ENCODE peak calls at places on chromosomes 7 and 10, in ten cellular contexts. F is thoracic aorta, U is heart right ventricle, P is psoas muscle, R is astrocyte, Y is SJSA1, E is gastrocnemius medialis, I is GM12878, C is neuronal stem cell, H is GM23248. A is an unnamed sample.

GRCh38 chr7:32588657-32589056 is 93.4 kb downstream of the AVL9 start:
- DNase-seq in F (no peak), U (no peak), P (no peak), R (peak; percentile 84), Y (peak; percentile 78), E (no peak), I (no peak), C (no peak), H (peak; percentile 81), A (peak; percentile 70)

GRCh38 chr10:80739963-80740715 is 202.4 kb downstream of the SH2D4B start:
- DNase-seq in F (no peak), U (no peak), P (no peak), R (no peak), Y (no peak), E (no peak), I (no peak), C (no peak), H (no peak), A (no peak)

GRCh38 chr10:6065406-6065805 is 3.2 kb upstream of the IL2RA start:
- DNase-seq in F (no peak), U (no peak), P (no peak), R (no peak), Y (no peak), E (no peak), I (no peak), C (no peak), H (no peak), A (no peak)

GRCh38 chr7:130371059-130371458 is 9.2 kb upstream of the CPA1 start:
- DNase-seq in F (no peak), U (no peak), P (peak; percentile 82), R (no peak), Y (no peak), E (no peak), I (no peak), C (no peak), H (peak; percentile 76), A (peak; percentile 45)

GRCh38 chr10:132249232-132249724 is 58.5 kb downstream of the STK32C start:
- DNase-seq in F (no peak), U (no peak), P (no peak), R (no peak), Y (no peak), E (no peak), I (no peak), C (no peak), H (no peak), A (no peak)

GRCh38 chr10:84293574-84294016 is 34.8 kb upstream of the CCSER2 start:
- DNase-seq in F (no peak), U (no peak), P (no peak), R (no peak), Y (no peak), E (no peak), I (no peak), C (no peak), H (no peak), A (no peak)

GRCh38 chr7:30173058-30173897 is 38.5 kb downstream of the MTURN start:
- DNase-seq in F (peak; percentile 43), U (peak; percentile 75), P (peak; percentile 84), R (peak; percentile 81), Y (peak; percentile 95), E (peak; percentile 83), I (no peak), C (no peak), H (peak; percentile 98), A (no peak)

GRCh38 chr10:79047875-79048638 is 20.7 kb upstream of the ZMIZ1 start:
- DNase-seq in F (no peak), U (no peak), P (peak; percentile 25), R (no peak), Y (no peak), E (no peak), I (no peak), C (no peak), H (no peak), A (peak; percentile 60)

GRCh38 chr10:104580774-104581675 is 60.1 kb upstream of the SORCS3 start:
- DNase-seq in F (peak; percentile 25), U (peak; percentile 70), P (peak; percentile 47), R (peak; percentile 25), Y (peak; percentile 69), E (peak; percentile 6), I (peak; percentile 1), C (peak; percentile 72), H (peak; percentile 83), A (peak; percentile 82)

GRCh38 chr7:149255174-149255573 is 6.8 kb upstream of the ZNF783 start:
- DNase-seq in F (no peak), U (no peak), P (no peak), R (no peak), Y (no peak), E (no peak), I (no peak), C (no peak), H (no peak), A (peak; percentile 11)

GRCh38 chr7:149256568-149256967 is 5.4 kb upstream of the ZNF783 start:
- DNase-seq in F (no peak), U (no peak), P (no peak), R (no peak), Y (no peak), E (no peak), I (no peak), C (no peak), H (no peak), A (no peak)

GRCh38 chr7:149252378-149252777 is 9.6 kb upstream of the ZNF783 start:
- DNase-seq in F (no peak), U (no peak), P (no peak), R (no peak), Y (no peak), E (no peak), I (no peak), C (no peak), H (no peak), A (no peak)

GRCh38 chr7:149254181-149254858 is 7.7 kb upstream of the ZNF783 start:
- DNase-seq in F (no peak), U (no peak), P (no peak), R (no peak), Y (no peak), E (peak; percentile 35), I (no peak), C (no peak), H (no peak), A (no peak)

GRCh38 chr7:149253665-149254064 is 8.3 kb upstream of the ZNF783 start:
- DNase-seq in F (no peak), U (no peak), P (no peak), R (no peak), Y (no peak), E (no peak), I (no peak), C (no peak), H (no peak), A (no peak)
- H3K36me3 ChIP-seq in F (peaks cover 36% of the 10 kb centered on the region), U (peaks cover 74% of the 10 kb centered on the region), P (peaks cover 68% of the 10 kb centered on the region), R (peaks cover 30% of the 10 kb centered on the region), Y (peaks cover 36% of the 10 kb centered on the region), E (no peaks in the 10 kb centered on the region), I (peaks cover 16% of the 10 kb centered on the region), C (peaks cover 75% of the 10 kb centered on the region), H (peaks cover 28% of the 10 kb centered on the region), A (no peaks in the 10 kb centered on the region)

GRCh38 chr10:44960482-44961230 is 1.1 kb downstream of the RASSF4 start:
- DNase-seq in F (no peak), U (peak; percentile 18), P (no peak), R (no peak), Y (peak; percentile 17), E (no peak), I (no peak), C (no peak), H (no peak), A (peak; percentile 22)
- H3K4me3 ChIP-seq in F (peak overlapping the region; percentile 79), U (peak overlapping the region; percentile 74), P (peak overlapping the region; percentile 93), R (peak overlapping the region; percentile 63), Y (peak overlapping the region; percentile 80), E (peak overlapping the region; percentile 89), I (peak overlapping the region; percentile 78), C (no peak overlapping the region), H (no peak overlapping the region), A (no peak overlapping the region)

GRCh38 chr7:44134943-44135628 is 6.0 kb downstream of the MYL7 start:
- DNase-seq in F (no peak), U (no peak), P (no peak), R (no peak), Y (no peak), E (no peak), I (no peak), C (no peak), H (no peak), A (no peak)
- H3K27ac ChIP-seq in F (no peak overlapping the region), U (peak overlapping the region; percentile 68), P (no peak overlapping the region), R (no peak overlapping the region), Y (no peak overlapping the region), E (no peak overlapping the region), I (no peak overlapping the region), C (no peak overlapping the region), H (no peak overlapping the region), A (no peak overlapping the region)

GRCh38 chr10:44387853-44388251 is 3.0 kb upstream of the CXCL12 start:
- DNase-seq in F (no peak), U (no peak), P (no peak), R (no peak), Y (no peak), E (no peak), I (no peak), C (no peak), H (no peak), A (no peak)

GRCh38 chr10:44390585-44391072 is 5.7 kb upstream of the CXCL12 start:
- DNase-seq in F (no peak), U (no peak), P (no peak), R (no peak), Y (no peak), E (no peak), I (no peak), C (no peak), H (peak; percentile 27), A (no peak)

GRCh38 chr10:44389556-44389955 is 4.7 kb upstream of the CXCL12 start:
- DNase-seq in F (no peak), U (no peak), P (no peak), R (no peak), Y (no peak), E (no peak), I (no peak), C (no peak), H (no peak), A (no peak)

GRCh38 chr10:44389150-44389549 is 4.3 kb upstream of the CXCL12 start:
- DNase-seq in F (no peak), U (peak; percentile 72), P (peak; percentile 27), R (no peak), Y (no peak), E (no peak), I (no peak), C (no peak), H (no peak), A (peak; percentile 71)

GRCh38 chr10:44388641-44389040 is 3.7 kb upstream of the CXCL12 start:
- DNase-seq in F (no peak), U (no peak), P (no peak), R (no peak), Y (no peak), E (no peak), I (no peak), C (no peak), H (no peak), A (no peak)
- H3K36me3 ChIP-seq in F (no peaks in the 10 kb centered on the region), U (no peaks in the 10 kb centered on the region), P (no peaks in the 10 kb centered on the region), R (no peaks in the 10 kb centered on the region), Y (no peaks in the 10 kb centered on the region), E (no peaks in the 10 kb centered on the region), I (no peaks in the 10 kb centered on the region), C (no peaks in the 10 kb centered on the region), H (no peaks in the 10 kb centered on the region), A (no peaks in the 10 kb centered on the region)

GRCh38 chr7:2510909-2511768 is 8.4 kb upstream of the LFNG start:
- DNase-seq in F (no peak), U (no peak), P (peak; percentile 51), R (no peak), Y (no peak), E (no peak), I (no peak), C (no peak), H (no peak), A (no peak)
- H3K4me3 ChIP-seq in F (peak overlapping the region; percentile 23), U (no peak overlapping the region), P (no peak overlapping the region), R (no peak overlapping the region), Y (no peak overlapping the region), E (no peak overlapping the region), I (no peak overlapping the region), C (no peak overlapping the region), H (no peak overlapping the region), A (no peak overlapping the region)